ENCODE peak calls at places on chromosomes 7 and 10, in five cellular contexts. Q, O, N, Y and L are unnamed samples.

GRCh38 chr7:73850781-73851207 is 8.5 kb upstream of the METTL27 start:
- DNase-seq in Y (no peak), N (peak; percentile 57), O (no peak), Q (no peak), L (no peak)

GRCh38 chr10:87092861-87093460 is 1.7 kb downstream of the GLUD1 start:
- DNase-seq in Y (no peak), N (no peak), O (no peak), Q (no peak), L (no peak)

GRCh38 chr10:112214335-112214941 is 30.9 kb upstream of the GPAM start:
- DNase-seq in Y (no peak), O (no peak), Q (no peak), N (no peak), L (peak; percentile 40)

GRCh38 chr10:123722351-123722750 is 56.2 kb downstream of the GPR26 start:
- DNase-seq in O (no peak), N (no peak), Q (no peak), Y (no peak), L (no peak)

GRCh38 chr10:77844713-77845454 is 81.7 kb downstream of the DLG5 start:
- DNase-seq in N (no peak), O (no peak), Q (no peak), Y (no peak), L (no peak)

GRCh38 chr10:21702633-21703111 is 168.6 kb downstream of the MLLT10 start:
- DNase-seq in N (no peak), O (no peak), Y (no peak), Q (no peak), L (no peak)

GRCh38 chr7:2715341-2716231 is 27.6 kb downstream of the AMZ1 start:
- DNase-seq in Q (no peak), O (no peak), N (no peak), Y (no peak), L (no peak)

GRCh38 chr10:478471-479245 is 210.8 kb downstream of the DIP2C start:
- DNase-seq in Y (no peak), N (no peak), Q (no peak), O (no peak), L (no peak)

GRCh38 chr10:58965855-58966254 is 210.6 kb upstream of the PHYHIPL start:
- DNase-seq in Q (no peak), O (no peak), Y (no peak), N (no peak), L (no peak)

GRCh38 chr10:72702868-72703581 is 11.1 kb downstream of the MCU start:
- DNase-seq in Q (no peak), O (no peak), Y (no peak), N (no peak), L (no peak)
- H3K4me3 ChIP-seq in Q (no peak overlapping the region), O (no peak overlapping the region), Y (no peak overlapping the region), N (no peak overlapping the region), L (no peak overlapping the region)

GRCh38 chr10:99328579-99329237 is 448 bp upstream of the CNNM1 start:
- DNase-seq in O (no peak), Y (peak; percentile 80), N (no peak), Q (no peak), L (no peak)

GRCh38 chr10:99329238-99329890 is at the start of gene CNNM1:
- DNase-seq in O (peak; percentile 13), Q (no peak), N (no peak), Y (peak; percentile 81), L (peak; percentile 30)

GRCh38 chr10:99331207-99331803 is 2.1 kb downstream of the CNNM1 start:
- DNase-seq in O (no peak), Y (peak; percentile 47), Q (no peak), N (no peak), L (no peak)

GRCh38 chr10:99330675-99330924 is 1.4 kb downstream of the CNNM1 start:
- DNase-seq in O (no peak), Y (no peak), Q (no peak), N (no peak), L (no peak)

DNA sequence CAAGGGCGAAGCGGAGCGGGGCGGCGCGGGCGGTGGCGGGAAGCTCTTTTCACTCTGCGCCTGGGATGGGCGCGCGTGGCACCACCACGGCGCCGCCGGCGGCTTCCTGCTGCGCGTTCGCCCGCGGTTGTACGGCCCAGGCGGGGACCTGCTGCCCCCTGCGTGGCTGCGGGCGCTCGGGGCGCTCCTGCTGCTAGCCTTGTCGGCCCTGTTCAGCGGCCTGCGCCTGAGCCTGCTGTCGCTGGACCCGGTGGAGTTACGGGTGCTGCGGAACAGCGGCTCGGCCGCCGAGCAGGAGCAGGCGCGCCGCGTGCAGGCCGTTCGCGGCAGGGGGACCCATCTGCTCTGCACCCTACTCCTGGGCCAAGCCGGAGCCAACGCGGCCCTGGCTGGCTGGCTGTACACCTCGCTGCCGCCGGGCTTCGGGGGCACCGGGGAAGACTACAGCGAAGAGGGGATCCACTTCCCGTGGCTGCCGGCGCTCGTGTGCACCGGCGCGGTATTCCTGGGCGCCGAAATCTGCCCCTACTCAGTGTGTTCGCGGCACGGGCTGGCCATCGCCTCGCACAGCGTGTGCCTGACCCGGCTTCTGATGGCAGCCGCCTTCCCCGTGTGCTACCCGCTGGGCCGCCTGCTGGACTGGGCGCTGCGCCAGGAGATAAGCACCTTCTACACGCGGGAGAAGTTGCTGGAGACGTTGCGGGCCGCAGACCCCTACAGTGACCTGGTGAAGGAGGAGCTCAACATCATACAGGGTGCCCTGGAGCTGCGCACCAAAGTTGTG is 927 bp downstream of the CNNM1 start:
- DNase-seq in O (peak; percentile 27), Q (no peak), N (peak; percentile 30), Y (peak; percentile 61), L (peak; percentile 42)
- H3K4me3 ChIP-seq in O (peak overlapping the region; percentile 52), Q (peak overlapping the region; percentile 68), N (peak overlapping the region; percentile 39), Y (peak overlapping the region; percentile 70), L (peak overlapping the region; percentile 37)

DNA sequence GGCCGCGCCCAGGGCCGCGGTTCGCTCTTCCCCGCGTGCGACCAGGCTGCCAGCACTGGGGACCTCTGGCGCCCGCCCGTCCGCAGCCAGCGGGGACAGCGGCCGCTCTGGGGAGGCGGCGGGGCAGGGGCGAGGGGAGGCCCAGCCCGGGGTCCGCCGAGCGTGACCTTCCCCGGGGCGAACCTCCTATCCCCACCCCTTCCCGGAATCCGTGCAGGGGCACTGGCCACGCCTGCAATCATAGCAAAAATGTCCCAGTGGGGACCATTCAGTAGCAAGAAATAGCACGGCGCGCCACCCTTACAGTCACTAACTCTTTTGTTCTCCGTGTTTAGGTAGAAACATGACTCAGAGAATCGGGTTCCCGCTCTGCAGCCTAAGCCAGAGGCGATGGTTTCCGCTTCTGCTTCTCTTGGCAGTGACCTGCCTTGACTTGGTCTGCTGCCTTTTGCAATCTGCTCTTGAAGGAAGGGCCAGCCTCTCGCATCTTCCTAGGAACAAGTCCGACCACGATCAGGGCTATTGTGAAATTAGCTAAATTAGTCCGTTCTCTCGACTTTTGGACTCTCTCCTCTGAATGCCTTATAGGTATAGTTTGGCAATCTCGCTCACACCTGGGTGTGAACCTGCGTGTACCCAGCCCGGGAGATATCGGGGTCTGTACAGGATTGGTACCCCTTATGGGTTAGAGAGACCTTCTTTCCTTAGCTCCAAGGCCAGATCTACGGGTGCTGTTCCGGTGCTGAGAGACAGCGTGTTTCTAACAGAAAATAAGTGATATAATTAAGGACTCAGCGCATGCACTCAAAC is 79.4 kb upstream of the ACBD5 start:
- DNase-seq in Q (peak; percentile 49), O (peak; percentile 48), N (peak; percentile 88), Y (peak; percentile 54), L (no peak)
- H3K4me3 ChIP-seq in Q (peak overlapping the region; percentile 63), O (peak overlapping the region; percentile 53), N (peak overlapping the region; percentile 42), Y (peak overlapping the region; percentile 45), L (no peak overlapping the region)

GRCh38 chr10:6033954-6034353 is 28.2 kb downstream of the IL2RA start:
- DNase-seq in Q (no peak), N (no peak), O (no peak), Y (no peak), L (no peak)
- H3K4me3 ChIP-seq in Q (no peak overlapping the region), N (no peak overlapping the region), O (no peak overlapping the region), Y (no peak overlapping the region), L (no peak overlapping the region)

DNA sequence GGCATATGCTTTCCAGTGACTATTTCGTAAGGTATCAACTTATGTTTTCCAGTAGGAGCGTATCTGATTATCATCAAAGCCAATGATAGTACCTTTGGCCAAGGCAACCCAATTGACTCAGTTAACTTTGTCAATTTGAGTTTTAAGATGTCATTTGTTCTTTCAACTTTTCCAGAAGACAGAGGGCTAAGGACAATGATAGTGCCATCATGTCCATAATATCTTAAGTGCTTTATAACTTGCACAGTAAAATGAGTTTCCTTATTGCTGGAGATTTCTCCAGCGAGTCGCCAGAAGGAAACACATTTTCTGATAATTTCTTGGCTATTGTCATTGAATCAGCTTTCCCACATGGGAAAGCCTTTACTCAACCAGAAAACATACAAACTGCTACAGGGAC is 35.0 kb downstream of the ANTXRL start:
- DNase-seq in O (no peak), Q (no peak), Y (no peak), N (no peak), L (no peak)
- H3K4me3 ChIP-seq in O (no peak overlapping the region), Q (no peak overlapping the region), Y (no peak overlapping the region), N (no peak overlapping the region), L (no peak overlapping the region)

DNA sequence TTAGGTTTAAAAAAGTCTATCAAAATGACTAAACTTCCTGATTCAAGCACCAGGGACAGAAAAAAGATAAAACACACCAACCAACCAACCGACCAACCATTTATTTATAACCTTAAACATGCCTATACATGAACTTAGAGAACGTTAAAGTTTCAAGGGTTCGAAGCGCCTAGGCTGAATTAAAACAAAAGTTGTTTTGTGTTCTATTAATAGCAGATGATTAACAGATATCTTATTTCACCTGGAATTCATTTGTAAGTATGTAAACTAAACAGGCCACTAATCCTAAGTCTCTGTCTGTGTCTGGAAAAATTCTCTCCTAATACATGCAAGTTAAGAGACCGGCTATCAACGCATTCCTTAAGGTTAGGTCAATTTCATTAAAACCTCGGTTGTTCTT is 1.4 kb downstream of the BAIAP2L1 start:
- DNase-seq in N (no peak), Y (no peak), O (no peak), Q (no peak), L (no peak)
- H3K4me3 ChIP-seq in N (no peak overlapping the region), Y (no peak overlapping the region), O (peak overlapping the region; percentile 27), Q (peak overlapping the region; percentile 30), L (no peak overlapping the region)

DNA sequence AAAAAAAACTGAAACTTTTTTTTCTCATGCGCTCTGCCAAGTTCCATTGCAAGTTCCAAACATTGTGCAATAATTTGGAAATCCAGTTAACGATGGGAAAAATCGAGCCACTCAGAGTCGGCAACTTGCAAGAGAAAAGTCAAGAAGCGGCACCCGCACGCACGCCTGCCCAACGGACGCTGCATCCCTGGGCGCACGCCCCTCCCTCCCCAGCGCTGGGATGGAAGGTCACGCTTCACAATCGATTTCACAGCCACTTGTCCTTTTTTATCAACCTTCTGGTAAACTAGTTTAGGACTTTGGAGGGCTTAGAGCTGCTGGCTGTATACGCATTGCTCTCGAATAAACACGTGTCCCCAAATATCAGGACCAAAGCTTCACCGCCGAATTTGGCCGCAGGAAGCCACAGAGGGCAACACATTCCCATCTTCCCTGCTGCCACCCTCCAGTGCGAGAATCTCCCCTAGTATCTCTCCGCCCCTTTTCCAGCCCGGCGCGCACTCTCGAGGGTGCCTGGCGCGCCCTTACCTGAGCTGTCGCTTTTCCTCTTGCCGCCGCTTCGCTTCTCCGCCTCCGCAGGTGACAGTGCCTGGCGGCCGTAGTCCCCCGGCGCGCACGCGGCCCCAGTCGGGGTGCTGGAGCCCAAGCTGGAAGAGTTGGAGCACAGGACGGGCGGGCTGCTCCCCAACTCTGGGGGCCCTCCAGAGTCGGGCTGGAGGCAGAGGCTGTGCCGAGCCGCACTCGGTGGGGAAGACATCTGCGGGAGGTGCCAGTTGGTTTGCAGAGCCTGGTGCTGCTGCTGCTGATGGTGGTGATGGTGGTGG is 913 bp downstream of the MEOX2 start:
- DNase-seq in Q (peak; percentile 67), N (peak; percentile 63), O (peak; percentile 73), Y (peak; percentile 36), L (no peak)
- H3K4me3 ChIP-seq in Q (peak overlapping the region; percentile 75), N (peak overlapping the region; percentile 71), O (peak overlapping the region; percentile 75), Y (peak overlapping the region; percentile 66), L (no peak overlapping the region)